ENCODE peak calls at places on chromosomes 1 and 21, in nine cellular contexts. Q is body of pancreas, E is lower lobe of right lung, N is right cardiac atrium, K is prostate gland, H is lower leg skin, D is brain microvascular endothelial cell, W is iPS DF 6.9, C is endothelial cell of umbilical vein. U is an unnamed sample.

GRCh38 chr1:17405898-17406759 is 33.3 kb downstream of the RCC2 start:
- DNase-seq in C (peak), N (peak), D (peak), K (peak), H (no peak), Q (peak), W (peak), E (peak), U (no peak)

GRCh38 chr1:200751717-200752116 is 13.0 kb downstream of the CAMSAP2 start:
- DNase-seq in Q (no peak), E (no peak), D (no peak), K (no peak), N (no peak), H (no peak), W (no peak), C (no peak), U (no peak)

GRCh38 chr1:110245876-110246620 is 35.9 kb downstream of the KCNC4 start:
- DNase-seq in H (no peak), E (no peak), K (no peak), W (no peak), Q (no peak), C (no peak), N (no peak), D (no peak), U (no peak)

GRCh38 chr1:153345187-153346066 is 3.2 kb downstream of the PGLYRP4 start:
- DNase-seq in C (no peak), H (peak), E (no peak), K (peak), W (no peak), D (no peak), N (no peak), Q (no peak), U (peak)

GRCh38 chr21:41764558-41765392 is 2.1 kb downstream of the RIPK4 start:
- DNase-seq in N (no peak), Q (peak), W (no peak), C (no peak), D (no peak), E (no peak), H (no peak), K (no peak), U (no peak)

GRCh38 chr1:222546548-222547259 is 1.2 kb downstream of the HHIPL2 start:
- DNase-seq in N (peak), E (no peak), K (no peak), W (no peak), D (peak), H (no peak), C (no peak), Q (no peak), U (no peak)

GRCh38 chr1:202658251-202658650 is 52.0 kb downstream of the SYT2 start:
- DNase-seq in N (no peak), K (no peak), D (no peak), E (no peak), H (no peak), C (no peak), Q (no peak), W (no peak), U (no peak)

GRCh38 chr1:10625554-10625953 is 150.8 kb downstream of the PEX14 start:
- DNase-seq in E (no peak), N (no peak), H (peak), Q (no peak), D (no peak), W (no peak), K (no peak), C (no peak), U (no peak)

GRCh38 chr1:225881081-225882007 is 836 bp downstream of the TMEM63A start:
- DNase-seq in N (peak), W (no peak), E (peak), Q (peak), C (peak), D (no peak), K (peak), H (peak), U (peak)

GRCh38 chr1:157166581-157166980 is 28.4 kb upstream of the ETV3 start:
- DNase-seq in H (no peak), C (no peak), E (no peak), W (no peak), K (no peak), N (no peak), Q (no peak), D (no peak), U (peak)

GRCh38 chr1:168159251-168159650 is 19.5 kb upstream of the TIPRL start:
- DNase-seq in N (no peak), D (no peak), E (no peak), C (no peak), Q (no peak), W (no peak), K (no peak), H (no peak), U (no peak)

GRCh38 chr1:19042675-19043578 is 86.5 kb upstream of the IFFO2 start:
- DNase-seq in D (no peak), K (no peak), E (peak), Q (peak), H (peak), C (no peak), W (no peak), N (no peak), U (peak)

DNA sequence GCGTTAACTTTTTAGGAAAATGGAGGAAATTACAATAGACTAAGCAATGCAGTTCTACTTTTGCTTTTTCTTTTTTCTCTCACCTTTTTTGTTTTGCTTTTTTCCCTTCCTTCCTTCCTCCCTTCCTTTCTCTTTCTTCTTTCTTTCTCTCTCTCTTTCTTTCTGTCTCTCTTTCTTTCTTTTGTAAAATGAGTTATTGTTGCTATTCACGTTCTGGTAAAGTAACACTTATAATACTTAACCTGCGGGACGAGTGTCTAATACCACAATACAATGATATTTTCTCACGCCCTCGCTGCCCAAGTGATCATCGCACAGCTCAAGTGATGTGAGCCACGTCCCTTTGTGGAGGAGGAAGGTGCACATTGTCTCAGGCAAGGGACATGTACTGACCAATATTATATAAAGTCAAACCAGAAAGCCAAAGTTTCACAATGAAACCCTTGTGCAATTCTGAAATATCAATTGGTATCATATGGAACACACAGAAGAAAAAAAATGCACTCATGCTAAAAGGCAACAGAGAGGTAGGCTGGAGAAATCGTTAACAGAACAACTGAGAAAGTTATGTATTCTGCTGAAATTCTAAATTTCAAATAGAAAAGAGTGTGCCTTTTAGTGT is 1.7 kb downstream of the JAM2 start:
- DNase-seq in E (no peak), D (no peak), W (no peak), N (no peak), Q (no peak), K (no peak), H (no peak), C (no peak), U (no peak)
- H3K4me3 ChIP-seq in E (peak), D (peak), W (no peak), N (peak), Q (no peak), K (peak), H (no peak), C (no peak), U (peak)

DNA sequence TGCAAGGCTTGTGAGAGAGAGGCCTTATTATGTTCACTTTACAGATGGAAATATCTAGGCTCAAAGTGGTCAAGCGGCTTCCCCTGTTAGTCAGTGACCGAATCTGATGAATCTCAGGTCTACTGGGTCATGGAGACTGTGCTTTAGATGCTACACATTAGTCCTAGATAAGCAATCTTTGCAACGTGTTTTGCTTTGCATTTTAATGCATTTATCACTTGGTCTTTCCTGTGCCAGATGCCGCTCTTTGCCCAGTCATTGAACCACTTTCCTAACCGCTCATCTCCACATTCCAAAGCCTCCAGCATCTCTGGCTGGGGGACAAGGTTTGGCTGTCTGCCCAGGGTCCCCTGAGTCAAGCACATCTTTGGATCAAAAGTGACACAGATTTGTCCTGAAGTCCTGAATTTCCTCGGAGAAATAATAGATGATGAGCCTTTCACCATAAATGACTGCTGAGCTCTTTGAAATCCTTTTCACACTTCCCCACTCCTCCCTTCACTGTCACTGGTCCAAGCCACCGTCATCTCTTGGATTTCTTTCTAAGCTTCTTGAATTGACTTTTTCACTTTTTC is 96.0 kb upstream of the USP24 start:
- DNase-seq in Q (no peak), E (no peak), W (no peak), H (no peak), D (no peak), N (no peak), C (no peak), K (no peak), U (no peak)
- H3K4me3 ChIP-seq in Q (no peak), E (no peak), W (no peak), H (no peak), D (no peak), N (no peak), C (no peak), K (no peak), U (no peak)

DNA sequence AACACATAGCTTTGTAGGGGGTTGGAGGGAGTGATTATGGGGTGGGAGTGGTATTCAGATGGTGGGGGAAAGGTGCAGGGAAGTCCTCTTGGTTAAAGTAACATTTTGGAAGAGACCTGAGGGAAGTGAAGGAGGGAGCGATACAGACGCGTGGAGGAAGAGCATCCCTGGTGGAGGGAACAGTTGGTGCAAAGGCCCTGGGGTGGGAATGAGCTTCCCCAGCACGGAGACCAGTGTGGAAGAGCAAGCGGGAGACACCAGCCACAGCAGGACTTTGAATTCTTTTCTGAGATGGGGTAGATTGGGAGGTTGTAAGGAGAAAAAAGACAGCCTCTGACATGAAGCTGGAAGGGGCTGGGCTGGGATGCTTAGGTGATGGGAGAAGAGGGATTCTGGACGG is 23.5 kb downstream of the DHRS3 start:
- DNase-seq in H (no peak), W (no peak), K (no peak), E (no peak), D (no peak), N (no peak), Q (no peak), C (no peak), U (no peak)
- H3K4me3 ChIP-seq in H (no peak), W (peak), K (no peak), E (no peak), D (no peak), N (no peak), Q (no peak), C (no peak), U (peak)

DNA sequence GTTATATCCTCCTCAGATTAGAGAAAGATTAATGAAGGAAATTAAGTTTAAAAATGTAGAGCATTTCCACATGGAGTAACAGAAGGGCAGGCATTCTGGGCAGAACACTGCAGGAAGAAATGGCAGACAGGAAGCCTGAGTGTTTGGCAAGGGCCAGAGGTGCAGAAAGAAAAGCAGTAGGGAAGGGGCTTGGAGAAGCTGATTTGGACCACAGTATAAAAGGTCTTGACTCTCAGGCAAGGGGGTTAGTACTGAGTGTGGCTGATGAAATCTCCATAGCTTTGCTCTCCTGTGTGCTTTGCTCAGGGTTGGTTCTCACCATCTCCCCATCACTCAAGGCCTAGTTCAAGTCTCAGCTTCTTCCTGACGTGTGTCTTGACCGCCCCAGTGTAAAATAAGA is 80.2 kb downstream of the SLC45A1 start:
- DNase-seq in N (no peak), D (no peak), C (peak), E (no peak), H (no peak), W (no peak), Q (no peak), K (no peak), U (no peak)
- H3K4me3 ChIP-seq in N (no peak), D (no peak), C (no peak), E (no peak), H (no peak), W (no peak), Q (no peak), K (no peak), U (no peak)

U was measured in coronary artery.